ENCODE peak calls at places on chromosomes 6 and 20, in five cellular contexts. One of them, this sample, is unnamed.

GRCh38 chr6:28587011-28587745 is 61.5 kb downstream of the GPX5 start:
- DNase-seq in right lobe of liver: peak
- DNase-seq in transverse colon: peak
- DNase-seq in gastrocnemius medialis: no peak
- DNase-seq in K562: no peak
- DNase-seq in this sample: peak

GRCh38 chr6:107185570-107185969 is 70.3 kb upstream of the BEND3 start:
- DNase-seq in K562: no peak
- DNase-seq in right lobe of liver: no peak
- DNase-seq in transverse colon: no peak
- DNase-seq in gastrocnemius medialis: no peak
- DNase-seq in this sample: no peak

GRCh38 chr20:53692465-53693067 is 98.9 kb upstream of the ZNF217 start:
- DNase-seq in transverse colon: peak
- DNase-seq in gastrocnemius medialis: no peak
- DNase-seq in K562: no peak
- DNase-seq in right lobe of liver: no peak
- DNase-seq in this sample: no peak

GRCh38 chr20:19317240-19318069 is 105.0 kb downstream of the SLC24A3 start:
- DNase-seq in K562: no peak
- DNase-seq in right lobe of liver: no peak
- DNase-seq in gastrocnemius medialis: no peak
- DNase-seq in transverse colon: no peak
- DNase-seq in this sample: no peak

GRCh38 chr6:136820541-136820940 is 1.9 kb upstream of the PEX7 start:
- DNase-seq in K562: no peak
- DNase-seq in gastrocnemius medialis: no peak
- DNase-seq in right lobe of liver: no peak
- DNase-seq in transverse colon: no peak
- DNase-seq in this sample: no peak

GRCh38 chr20:39893013-39893685 is 795.9 kb downstream of the MAFB start:
- DNase-seq in transverse colon: no peak
- DNase-seq in right lobe of liver: no peak
- DNase-seq in gastrocnemius medialis: no peak
- DNase-seq in K562: no peak
- DNase-seq in this sample: no peak

GRCh38 chr20:35015863-35016193 is 60.2 kb downstream of the MYH7B start:
- DNase-seq in K562: no peak
- DNase-seq in transverse colon: no peak
- DNase-seq in right lobe of liver: no peak
- DNase-seq in gastrocnemius medialis: no peak
- DNase-seq in this sample: no peak

GRCh38 chr20:13202553-13202952 is 18.5 kb upstream of the ISM1 start:
- DNase-seq in K562: no peak
- DNase-seq in right lobe of liver: no peak
- DNase-seq in gastrocnemius medialis: no peak
- DNase-seq in transverse colon: no peak
- DNase-seq in this sample: no peak

GRCh38 chr6:17842934-17843821 is 136.5 kb upstream of the NUP153 start:
- DNase-seq in transverse colon: no peak
- DNase-seq in K562: peak
- DNase-seq in gastrocnemius medialis: no peak
- DNase-seq in right lobe of liver: no peak
- DNase-seq in this sample: peak

GRCh38 chr20:36259177-36259835 is 23.0 kb downstream of the AAR2 start:
- DNase-seq in transverse colon: no peak
- DNase-seq in K562: no peak
- DNase-seq in gastrocnemius medialis: no peak
- DNase-seq in right lobe of liver: no peak
- DNase-seq in this sample: no peak

GRCh38 chr20:60137657-60138245 is 179.5 kb downstream of the CDH26 start:
- DNase-seq in gastrocnemius medialis: peak
- DNase-seq in K562: peak
- DNase-seq in right lobe of liver: no peak
- DNase-seq in transverse colon: peak
- DNase-seq in this sample: peak

GRCh38 chr6:53199765-53200164 is 51.1 kb upstream of the GCM1 start:
- DNase-seq in right lobe of liver: no peak
- DNase-seq in transverse colon: no peak
- DNase-seq in K562: no peak
- DNase-seq in gastrocnemius medialis: no peak
- DNase-seq in this sample: no peak

GRCh38 chr6:87197547-87197946 is 42.2 kb downstream of the ZNF292 start:
- DNase-seq in transverse colon: no peak
- DNase-seq in gastrocnemius medialis: no peak
- DNase-seq in right lobe of liver: no peak
- DNase-seq in K562: no peak
- DNase-seq in this sample: no peak

GRCh38 chr6:107114872-107115694 is at the start of gene BEND3:
- DNase-seq in transverse colon: peak
- DNase-seq in K562: peak
- DNase-seq in right lobe of liver: peak
- DNase-seq in gastrocnemius medialis: peak
- DNase-seq in this sample: peak

GRCh38 chr6:38517005-38517404 is 122.7 kb downstream of the BTBD9 start:
- DNase-seq in K562: no peak
- DNase-seq in gastrocnemius medialis: no peak
- DNase-seq in transverse colon: no peak
- DNase-seq in right lobe of liver: no peak
- DNase-seq in this sample: no peak

GRCh38 chr6:4853349-4853748 is 77.1 kb downstream of the CDYL start:
- DNase-seq in right lobe of liver: no peak
- DNase-seq in K562: no peak
- DNase-seq in transverse colon: no peak
- DNase-seq in gastrocnemius medialis: no peak
- DNase-seq in this sample: no peak

GRCh38 chr20:49344975-49345374 is 67.1 kb upstream of the ZNFX1 start:
- DNase-seq in transverse colon: peak
- DNase-seq in K562: no peak
- DNase-seq in gastrocnemius medialis: peak
- DNase-seq in right lobe of liver: no peak
- DNase-seq in this sample: no peak

GRCh38 chr20:38454556-38455473 is 17.8 kb upstream of the RALGAPB start:
- DNase-seq in K562: no peak
- DNase-seq in transverse colon: no peak
- DNase-seq in gastrocnemius medialis: no peak
- DNase-seq in right lobe of liver: no peak
- DNase-seq in this sample: peak

GRCh38 chr20:19828233-19828632 is 70.2 kb downstream of the RIN2 start:
- DNase-seq in right lobe of liver: no peak
- DNase-seq in K562: no peak
- DNase-seq in gastrocnemius medialis: no peak
- DNase-seq in transverse colon: no peak
- DNase-seq in this sample: no peak

GRCh38 chr6:293185-294174 is 1.2 kb downstream of the DUSP22 start:
- DNase-seq in right lobe of liver: no peak
- DNase-seq in K562: no peak
- DNase-seq in transverse colon: peak
- DNase-seq in gastrocnemius medialis: peak
- DNase-seq in this sample: no peak

GRCh38 chr6:27770724-27771123 is 141.5 kb downstream of the OR2B2 start:
- DNase-seq in gastrocnemius medialis: no peak
- DNase-seq in transverse colon: no peak
- DNase-seq in K562: no peak
- DNase-seq in right lobe of liver: no peak
- DNase-seq in this sample: no peak

GRCh38 chr6:43699564-43700186 is 12.1 kb upstream of the MRPS18A start:
- DNase-seq in right lobe of liver: peak
- DNase-seq in K562: no peak
- DNase-seq in gastrocnemius medialis: no peak
- DNase-seq in transverse colon: peak
- DNase-seq in this sample: no peak

GRCh38 chr6:24492475-24492874 is 2.3 kb upstream of the ALDH5A1 start:
- DNase-seq in gastrocnemius medialis: no peak
- DNase-seq in right lobe of liver: peak
- DNase-seq in transverse colon: peak
- DNase-seq in K562: peak
- DNase-seq in this sample: peak

GRCh38 chr20:17530716-17531536 is at the start of gene BFSP1:
- DNase-seq in gastrocnemius medialis: peak
- DNase-seq in right lobe of liver: peak
- DNase-seq in transverse colon: peak
- DNase-seq in K562: no peak
- DNase-seq in this sample: peak

GRCh38 chr6:158619922-158620801 is 24.4 kb downstream of the DYNLT1 start:
- DNase-seq in transverse colon: no peak
- DNase-seq in right lobe of liver: no peak
- DNase-seq in gastrocnemius medialis: no peak
- DNase-seq in K562: no peak
- DNase-seq in this sample: no peak

GRCh38 chr6:130362128-130362527 is 3.7 kb upstream of the TMEM200A start:
- DNase-seq in transverse colon: peak
- DNase-seq in K562: no peak
- DNase-seq in right lobe of liver: no peak
- DNase-seq in gastrocnemius medialis: no peak
- DNase-seq in this sample: no peak

GRCh38 chr20:10984294-10984693 is 310.5 kb upstream of the JAG1 start:
- DNase-seq in transverse colon: peak
- DNase-seq in gastrocnemius medialis: peak
- DNase-seq in K562: no peak
- DNase-seq in right lobe of liver: no peak
- DNase-seq in this sample: no peak

GRCh38 chr6:127053032-127053908 is 65.2 kb upstream of the RSPO3 start:
- DNase-seq in transverse colon: no peak
- DNase-seq in gastrocnemius medialis: no peak
- DNase-seq in K562: no peak
- DNase-seq in right lobe of liver: no peak
- DNase-seq in this sample: no peak

GRCh38 chr6:18147616-18148015 is 7.3 kb downstream of the TPMT start:
- DNase-seq in gastrocnemius medialis: no peak
- DNase-seq in K562: no peak
- DNase-seq in transverse colon: no peak
- DNase-seq in right lobe of liver: no peak
- DNase-seq in this sample: no peak

GRCh38 chr6:34392497-34393190 is at the start of gene NUDT3:
- DNase-seq in gastrocnemius medialis: peak
- DNase-seq in right lobe of liver: peak
- DNase-seq in transverse colon: peak
- DNase-seq in K562: peak
- DNase-seq in this sample: peak

GRCh38 chr6:34390531-34391013 is 1.9 kb downstream of the NUDT3 start:
- DNase-seq in K562: no peak
- DNase-seq in right lobe of liver: no peak
- DNase-seq in gastrocnemius medialis: no peak
- DNase-seq in transverse colon: no peak
- DNase-seq in this sample: no peak

GRCh38 chr6:34391023-34391485 is 1.4 kb downstream of the NUDT3 start:
- DNase-seq in K562: no peak
- DNase-seq in right lobe of liver: peak
- DNase-seq in gastrocnemius medialis: peak
- DNase-seq in transverse colon: peak
- DNase-seq in this sample: peak

GRCh38 chr6:34393191-34393967 is 910 bp upstream of the NUDT3 start:
- DNase-seq in right lobe of liver: peak
- DNase-seq in transverse colon: no peak
- DNase-seq in K562: no peak
- DNase-seq in gastrocnemius medialis: no peak
- DNase-seq in this sample: no peak

GRCh38 chr6:34391711-34392496 is 565 bp downstream of the NUDT3 start:
- DNase-seq in right lobe of liver: peak
- DNase-seq in gastrocnemius medialis: peak
- DNase-seq in K562: peak
- DNase-seq in transverse colon: peak
- DNase-seq in this sample: peak
- TF ChIP-seq POLR2A in right lobe of liver: peak
- TF ChIP-seq POLR2A in gastrocnemius medialis: peak
- TF ChIP-seq POLR2A in K562: peak
- TF ChIP-seq POLR2A in transverse colon: peak
- TF ChIP-seq POLR2A in this sample: peak

GRCh38 chr6:133314951-133315350 is 73.8 kb downstream of the EYA4 start:
- DNase-seq in transverse colon: no peak
- DNase-seq in K562: no peak
- DNase-seq in gastrocnemius medialis: no peak
- DNase-seq in right lobe of liver: no peak
- DNase-seq in this sample: no peak

GRCh38 chr6:133313068-133313467 is 71.9 kb downstream of the EYA4 start:
- DNase-seq in gastrocnemius medialis: no peak
- DNase-seq in right lobe of liver: no peak
- DNase-seq in K562: no peak
- DNase-seq in transverse colon: no peak
- DNase-seq in this sample: no peak

GRCh38 chr6:133312006-133312405 is 70.8 kb downstream of the EYA4 start:
- DNase-seq in K562: no peak
- DNase-seq in right lobe of liver: no peak
- DNase-seq in gastrocnemius medialis: no peak
- DNase-seq in transverse colon: no peak
- DNase-seq in this sample: no peak

GRCh38 chr6:133317704-133318103 is 76.5 kb downstream of the EYA4 start:
- DNase-seq in gastrocnemius medialis: no peak
- DNase-seq in right lobe of liver: no peak
- DNase-seq in transverse colon: no peak
- DNase-seq in K562: no peak
- DNase-seq in this sample: no peak

GRCh38 chr6:133315811-133316210 is 74.7 kb downstream of the EYA4 start:
- DNase-seq in right lobe of liver: no peak
- DNase-seq in gastrocnemius medialis: no peak
- DNase-seq in transverse colon: no peak
- DNase-seq in K562: no peak
- DNase-seq in this sample: no peak
- TF ChIP-seq POLR2A in right lobe of liver: no peak
- TF ChIP-seq POLR2A in gastrocnemius medialis: no peak
- TF ChIP-seq POLR2A in transverse colon: no peak
- TF ChIP-seq POLR2A in K562: no peak
- TF ChIP-seq POLR2A in this sample: no peak

GRCh38 chr6:31204751-31205145 is 34.3 kb upstream of the POU5F1 start:
- DNase-seq in gastrocnemius medialis: no peak
- DNase-seq in K562: no peak
- DNase-seq in right lobe of liver: no peak
- DNase-seq in transverse colon: no peak
- DNase-seq in this sample: no peak
- TF ChIP-seq POLR2A in gastrocnemius medialis: no peak
- TF ChIP-seq POLR2A in K562: peak
- TF ChIP-seq POLR2A in right lobe of liver: no peak
- TF ChIP-seq POLR2A in transverse colon: no peak
- TF ChIP-seq POLR2A in this sample: no peak

DNA sequence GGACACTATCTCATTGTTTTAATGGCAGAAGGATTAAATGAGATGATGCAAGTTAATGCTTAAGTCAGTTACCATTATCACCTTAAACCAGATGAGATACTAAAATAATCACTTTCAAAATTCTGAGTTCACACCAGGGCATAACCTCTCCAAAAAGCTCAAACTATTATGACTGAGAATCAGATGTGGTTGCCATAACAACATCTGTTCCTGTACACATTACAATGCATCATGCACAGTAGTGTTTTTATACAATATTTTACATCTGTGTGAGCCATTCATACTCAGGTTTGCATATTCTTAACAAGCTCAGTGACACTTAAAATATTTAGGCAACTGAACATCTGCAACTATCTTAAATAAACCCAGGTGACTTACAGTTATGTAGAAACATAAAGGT is 10.2 kb downstream of the ADNP start:
- DNase-seq in K562: no peak
- DNase-seq in transverse colon: no peak
- DNase-seq in right lobe of liver: no peak
- DNase-seq in gastrocnemius medialis: no peak
- DNase-seq in this sample: peak
- TF ChIP-seq POLR2A in K562: no peak
- TF ChIP-seq POLR2A in transverse colon: no peak
- TF ChIP-seq POLR2A in right lobe of liver: no peak
- TF ChIP-seq POLR2A in gastrocnemius medialis: no peak
- TF ChIP-seq POLR2A in this sample: peak